ENCODE peak calls at places on chromosomes 13 and 19, in eight cellular contexts. R is amygdala, C is heart left ventricle, P is mucosa of descending colon, I is choroid plexus epithelial cell, E is fibroblast of lung, Y is RWPE1, G is amniotic epithelial cell. Q is an unnamed sample.

GRCh38 chr13:71829542-71829941 is 37.5 kb downstream of the DACH1 start:
- DNase-seq in E (no peak), C (no peak), G (no peak), Y (no peak), R (no peak), P (no peak), I (no peak), Q (no peak)

GRCh38 chr13:94352057-94352456 is 127.4 kb downstream of the DCT start:
- DNase-seq in E (peak), C (no peak), I (peak), P (no peak), Y (no peak), G (peak), R (no peak), Q (no peak)

GRCh38 chr13:87975035-87975434 is 303.9 kb downstream of the SLITRK5 start:
- DNase-seq in C (no peak), Y (peak), I (peak), P (no peak), G (peak), R (no peak), E (peak), Q (no peak)

GRCh38 chr19:32339988-32340874 is 5.2 kb upstream of the ZNF507 start:
- DNase-seq in I (peak), P (peak), C (peak), G (no peak), Y (peak), E (peak), R (peak), Q (peak)

GRCh38 chr13:70310720-70311119 is 202.5 kb upstream of the KLHL1 start:
- DNase-seq in E (peak), I (peak), G (no peak), C (peak), Y (peak), P (peak), R (peak), Q (peak)

GRCh38 chr13:40993987-40994386 is 25.1 kb downstream of the ELF1 start:
- DNase-seq in G (no peak), C (no peak), E (no peak), Y (peak), I (no peak), R (no peak), P (peak), Q (no peak)

GRCh38 chr13:23654111-23655110 is 84.2 kb downstream of the TNFRSF19 start:
- DNase-seq in Y (peak), I (peak), C (peak), E (peak), R (no peak), G (peak), P (no peak), Q (no peak)

GRCh38 chr13:51291341-51291740 is 48.1 kb upstream of the SERPINE3 start:
- DNase-seq in E (peak), P (no peak), G (peak), I (no peak), C (no peak), Y (no peak), R (no peak), Q (no peak)

GRCh38 chr19:2332341-2333026 is 4.0 kb downstream of the SPPL2B start:
- DNase-seq in R (no peak), P (peak), I (no peak), G (no peak), E (no peak), C (no peak), Y (no peak), Q (no peak)

GRCh38 chr13:101115762-101116161 is 300.5 kb downstream of the NALCN start:
- DNase-seq in Y (no peak), I (peak), P (no peak), C (no peak), G (peak), E (peak), R (no peak), Q (no peak)

GRCh38 chr19:39325778-39326680 is 5.4 kb upstream of the LRFN1 start:
- DNase-seq in Y (no peak), G (peak), R (no peak), C (no peak), E (no peak), I (no peak), P (no peak), Q (peak)

GRCh38 chr13:20359335-20359734 is 127.2 kb upstream of the GJB6 start:
- DNase-seq in E (peak), I (peak), C (no peak), P (no peak), R (no peak), G (peak), Y (peak), Q (no peak)

GRCh38 chr19:43439183-43440063 is 24.7 kb downstream of the TEX101 start:
- DNase-seq in P (no peak), R (no peak), I (no peak), G (no peak), E (peak), C (no peak), Y (peak), Q (no peak)

GRCh38 chr13:79056706-79057105 is 349.3 kb downstream of the RBM26 start:
- DNase-seq in P (no peak), G (no peak), E (no peak), R (no peak), Y (no peak), I (no peak), C (no peak), Q (no peak)

GRCh38 chr19:35720648-35721047 is 2.8 kb downstream of the KMT2B start:
- DNase-seq in I (no peak), P (no peak), Y (no peak), C (no peak), G (no peak), R (no peak), E (no peak), Q (no peak)

GRCh38 chr13:78736142-78736541 is 77.2 kb upstream of the OBI1 start:
- DNase-seq in E (peak), P (no peak), R (no peak), C (no peak), G (no peak), Y (peak), I (no peak), Q (no peak)

Q was measured in testis.